ENCODE peak calls at places on chromosomes 16 and 17, in nine cellular contexts. One of them, this sample, is unnamed.

GRCh38 chr17:49337900-49338299 is 24.1 kb downstream of the ZNF652 start:
- DNase-seq in naive thymus-derived CD8-positive, alpha-beta T cell: no peak
- DNase-seq in non-pigmented ciliary epithelial cell: no peak
- DNase-seq in kidney glomerular epithelial cell: peak
- DNase-seq in HL-60: no peak
- DNase-seq in amniotic stem cell: no peak
- DNase-seq in activated T-helper 1 cell treated with anti-CD3 and anti-CD28 coated beads, Interleukin-2, amount 50 U/mL, for 16 hours: no peak
- DNase-seq in H1: no peak
- DNase-seq in pancreas: no peak
- DNase-seq in this sample: no peak

GRCh38 chr16:85188822-85189672 is 76.8 kb upstream of the CIBAR2 start:
- DNase-seq in naive thymus-derived CD8-positive, alpha-beta T cell: no peak
- DNase-seq in non-pigmented ciliary epithelial cell: no peak
- DNase-seq in kidney glomerular epithelial cell: no peak
- DNase-seq in HL-60: no peak
- DNase-seq in amniotic stem cell: no peak
- DNase-seq in activated T-helper 1 cell treated with anti-CD3 and anti-CD28 coated beads, Interleukin-2, amount 50 U/mL, for 16 hours: no peak
- DNase-seq in H1: no peak
- DNase-seq in pancreas: no peak
- DNase-seq in this sample: no peak

GRCh38 chr16:72400257-72401078 is 228.5 kb upstream of the PMFBP1 start:
- DNase-seq in naive thymus-derived CD8-positive, alpha-beta T cell: peak
- DNase-seq in non-pigmented ciliary epithelial cell: peak
- DNase-seq in kidney glomerular epithelial cell: peak
- DNase-seq in HL-60: peak
- DNase-seq in amniotic stem cell: peak
- DNase-seq in activated T-helper 1 cell treated with anti-CD3 and anti-CD28 coated beads, Interleukin-2, amount 50 U/mL, for 16 hours: no peak
- DNase-seq in H1: peak
- DNase-seq in pancreas: no peak
- DNase-seq in this sample: no peak

GRCh38 chr16:87254271-87254670 is 62.9 kb downstream of the C16orf95 start:
- DNase-seq in naive thymus-derived CD8-positive, alpha-beta T cell: no peak
- DNase-seq in non-pigmented ciliary epithelial cell: no peak
- DNase-seq in kidney glomerular epithelial cell: no peak
- DNase-seq in HL-60: no peak
- DNase-seq in amniotic stem cell: no peak
- DNase-seq in activated T-helper 1 cell treated with anti-CD3 and anti-CD28 coated beads, Interleukin-2, amount 50 U/mL, for 16 hours: no peak
- DNase-seq in H1: no peak
- DNase-seq in pancreas: no peak
- DNase-seq in this sample: no peak

GRCh38 chr16:29891525-29892457 is 7.6 kb downstream of the SEZ6L2 start:
- DNase-seq in naive thymus-derived CD8-positive, alpha-beta T cell: no peak
- DNase-seq in non-pigmented ciliary epithelial cell: no peak
- DNase-seq in kidney glomerular epithelial cell: no peak
- DNase-seq in HL-60: peak
- DNase-seq in amniotic stem cell: no peak
- DNase-seq in activated T-helper 1 cell treated with anti-CD3 and anti-CD28 coated beads, Interleukin-2, amount 50 U/mL, for 16 hours: no peak
- DNase-seq in H1: no peak
- DNase-seq in pancreas: no peak
- DNase-seq in this sample: no peak

GRCh38 chr16:3023669-3024478 is at the start of the genes HCFC1R1 and THOC6:
- DNase-seq in naive thymus-derived CD8-positive, alpha-beta T cell: peak
- DNase-seq in non-pigmented ciliary epithelial cell: peak
- DNase-seq in kidney glomerular epithelial cell: peak
- DNase-seq in HL-60: peak
- DNase-seq in amniotic stem cell: peak
- DNase-seq in activated T-helper 1 cell treated with anti-CD3 and anti-CD28 coated beads, Interleukin-2, amount 50 U/mL, for 16 hours: peak
- DNase-seq in H1: peak
- DNase-seq in pancreas: peak
- DNase-seq in this sample: peak

GRCh38 chr16:67883872-67884261 is 818 bp upstream of the NRN1L start:
- DNase-seq in naive thymus-derived CD8-positive, alpha-beta T cell: peak
- DNase-seq in non-pigmented ciliary epithelial cell: no peak
- DNase-seq in kidney glomerular epithelial cell: no peak
- DNase-seq in HL-60: peak
- DNase-seq in amniotic stem cell: no peak
- DNase-seq in activated T-helper 1 cell treated with anti-CD3 and anti-CD28 coated beads, Interleukin-2, amount 50 U/mL, for 16 hours: peak
- DNase-seq in H1: peak
- DNase-seq in pancreas: peak
- DNase-seq in this sample: no peak

GRCh38 chr16:66895697-66895995 is 15.3 kb downstream of the PDP2 start:
- DNase-seq in naive thymus-derived CD8-positive, alpha-beta T cell: no peak
- DNase-seq in non-pigmented ciliary epithelial cell: no peak
- DNase-seq in kidney glomerular epithelial cell: no peak
- DNase-seq in HL-60: no peak
- DNase-seq in amniotic stem cell: no peak
- DNase-seq in activated T-helper 1 cell treated with anti-CD3 and anti-CD28 coated beads, Interleukin-2, amount 50 U/mL, for 16 hours: no peak
- DNase-seq in H1: no peak
- DNase-seq in pancreas: no peak
- DNase-seq in this sample: no peak

GRCh38 chr17:17198281-17198680 is 7.9 kb downstream of the PLD6 start:
- DNase-seq in naive thymus-derived CD8-positive, alpha-beta T cell: no peak
- DNase-seq in non-pigmented ciliary epithelial cell: no peak
- DNase-seq in kidney glomerular epithelial cell: no peak
- DNase-seq in HL-60: no peak
- DNase-seq in amniotic stem cell: no peak
- DNase-seq in activated T-helper 1 cell treated with anti-CD3 and anti-CD28 coated beads, Interleukin-2, amount 50 U/mL, for 16 hours: no peak
- DNase-seq in H1: no peak
- DNase-seq in pancreas: no peak
- DNase-seq in this sample: no peak

GRCh38 chr17:1298616-1299015 is 19.2 kb downstream of the TRARG1 start:
- DNase-seq in naive thymus-derived CD8-positive, alpha-beta T cell: peak
- DNase-seq in non-pigmented ciliary epithelial cell: no peak
- DNase-seq in kidney glomerular epithelial cell: no peak
- DNase-seq in HL-60: no peak
- DNase-seq in amniotic stem cell: no peak
- DNase-seq in activated T-helper 1 cell treated with anti-CD3 and anti-CD28 coated beads, Interleukin-2, amount 50 U/mL, for 16 hours: peak
- DNase-seq in H1: peak
- DNase-seq in pancreas: no peak
- DNase-seq in this sample: no peak

GRCh38 chr17:19004601-19005441 is at the start of gene FAM83G:
- DNase-seq in naive thymus-derived CD8-positive, alpha-beta T cell: peak
- DNase-seq in non-pigmented ciliary epithelial cell: no peak
- DNase-seq in kidney glomerular epithelial cell: peak
- DNase-seq in HL-60: peak
- DNase-seq in amniotic stem cell: peak
- DNase-seq in activated T-helper 1 cell treated with anti-CD3 and anti-CD28 coated beads, Interleukin-2, amount 50 U/mL, for 16 hours: peak
- DNase-seq in H1: peak
- DNase-seq in pancreas: peak
- DNase-seq in this sample: no peak

GRCh38 chr16:85027968-85028637 is 508 bp downstream of the KIAA0513 start:
- DNase-seq in naive thymus-derived CD8-positive, alpha-beta T cell: peak
- DNase-seq in non-pigmented ciliary epithelial cell: no peak
- DNase-seq in kidney glomerular epithelial cell: no peak
- DNase-seq in HL-60: no peak
- DNase-seq in amniotic stem cell: no peak
- DNase-seq in activated T-helper 1 cell treated with anti-CD3 and anti-CD28 coated beads, Interleukin-2, amount 50 U/mL, for 16 hours: no peak
- DNase-seq in H1: no peak
- DNase-seq in pancreas: peak
- DNase-seq in this sample: no peak

GRCh38 chr17:5580367-5580766 is 3.9 kb downstream of the NLRP1 start:
- DNase-seq in naive thymus-derived CD8-positive, alpha-beta T cell: no peak
- DNase-seq in non-pigmented ciliary epithelial cell: no peak
- DNase-seq in kidney glomerular epithelial cell: no peak
- DNase-seq in HL-60: no peak
- DNase-seq in amniotic stem cell: no peak
- DNase-seq in activated T-helper 1 cell treated with anti-CD3 and anti-CD28 coated beads, Interleukin-2, amount 50 U/mL, for 16 hours: no peak
- DNase-seq in H1: no peak
- DNase-seq in pancreas: no peak
- DNase-seq in this sample: no peak

GRCh38 chr17:80265205-80266068 is 4.8 kb downstream of the RNF213 start:
- DNase-seq in naive thymus-derived CD8-positive, alpha-beta T cell: peak
- DNase-seq in non-pigmented ciliary epithelial cell: no peak
- DNase-seq in kidney glomerular epithelial cell: no peak
- DNase-seq in HL-60: no peak
- DNase-seq in amniotic stem cell: no peak
- DNase-seq in activated T-helper 1 cell treated with anti-CD3 and anti-CD28 coated beads, Interleukin-2, amount 50 U/mL, for 16 hours: peak
- DNase-seq in H1: no peak
- DNase-seq in pancreas: no peak
- DNase-seq in this sample: no peak

GRCh38 chr16:84246679-84247077 is 6.9 kb upstream of the KCNG4 start:
- DNase-seq in naive thymus-derived CD8-positive, alpha-beta T cell: no peak
- DNase-seq in non-pigmented ciliary epithelial cell: no peak
- DNase-seq in kidney glomerular epithelial cell: no peak
- DNase-seq in HL-60: no peak
- DNase-seq in amniotic stem cell: no peak
- DNase-seq in activated T-helper 1 cell treated with anti-CD3 and anti-CD28 coated beads, Interleukin-2, amount 50 U/mL, for 16 hours: no peak
- DNase-seq in H1: no peak
- DNase-seq in pancreas: no peak
- DNase-seq in this sample: no peak

GRCh38 chr16:85192736-85193493 is 80.6 kb upstream of the CIBAR2 start:
- DNase-seq in naive thymus-derived CD8-positive, alpha-beta T cell: no peak
- DNase-seq in non-pigmented ciliary epithelial cell: no peak
- DNase-seq in kidney glomerular epithelial cell: no peak
- DNase-seq in HL-60: no peak
- DNase-seq in amniotic stem cell: no peak
- DNase-seq in activated T-helper 1 cell treated with anti-CD3 and anti-CD28 coated beads, Interleukin-2, amount 50 U/mL, for 16 hours: no peak
- DNase-seq in H1: no peak
- DNase-seq in pancreas: no peak
- DNase-seq in this sample: no peak

GRCh38 chr17:82583720-82584234 is 64.2 kb downstream of the FOXK2 start:
- DNase-seq in naive thymus-derived CD8-positive, alpha-beta T cell: peak
- DNase-seq in non-pigmented ciliary epithelial cell: no peak
- DNase-seq in kidney glomerular epithelial cell: no peak
- DNase-seq in HL-60: no peak
- DNase-seq in amniotic stem cell: no peak
- DNase-seq in activated T-helper 1 cell treated with anti-CD3 and anti-CD28 coated beads, Interleukin-2, amount 50 U/mL, for 16 hours: no peak
- DNase-seq in H1: no peak
- DNase-seq in pancreas: no peak
- DNase-seq in this sample: no peak

GRCh38 chr16:28623172-28623711 is 13.4 kb upstream of the SULT1A1 start:
- DNase-seq in naive thymus-derived CD8-positive, alpha-beta T cell: peak
- DNase-seq in non-pigmented ciliary epithelial cell: no peak
- DNase-seq in kidney glomerular epithelial cell: no peak
- DNase-seq in HL-60: no peak
- DNase-seq in amniotic stem cell: no peak
- DNase-seq in activated T-helper 1 cell treated with anti-CD3 and anti-CD28 coated beads, Interleukin-2, amount 50 U/mL, for 16 hours: peak
- DNase-seq in H1: no peak
- DNase-seq in pancreas: peak
- DNase-seq in this sample: no peak

GRCh38 chr16:86718118-86718517 is 139.8 kb downstream of the FOXL1 start:
- DNase-seq in naive thymus-derived CD8-positive, alpha-beta T cell: no peak
- DNase-seq in non-pigmented ciliary epithelial cell: no peak
- DNase-seq in kidney glomerular epithelial cell: no peak
- DNase-seq in HL-60: no peak
- DNase-seq in amniotic stem cell: no peak
- DNase-seq in activated T-helper 1 cell treated with anti-CD3 and anti-CD28 coated beads, Interleukin-2, amount 50 U/mL, for 16 hours: no peak
- DNase-seq in H1: no peak
- DNase-seq in pancreas: no peak
- DNase-seq in this sample: peak

GRCh38 chr17:79620207-79621038 is 9.6 kb upstream of the RBFOX3 start:
- DNase-seq in naive thymus-derived CD8-positive, alpha-beta T cell: no peak
- DNase-seq in non-pigmented ciliary epithelial cell: no peak
- DNase-seq in kidney glomerular epithelial cell: no peak
- DNase-seq in HL-60: no peak
- DNase-seq in amniotic stem cell: no peak
- DNase-seq in activated T-helper 1 cell treated with anti-CD3 and anti-CD28 coated beads, Interleukin-2, amount 50 U/mL, for 16 hours: no peak
- DNase-seq in H1: peak
- DNase-seq in pancreas: peak
- DNase-seq in this sample: no peak

GRCh38 chr17:38728290-38728831 is 1.8 kb upstream of the CISD3 start:
- DNase-seq in naive thymus-derived CD8-positive, alpha-beta T cell: peak
- DNase-seq in non-pigmented ciliary epithelial cell: no peak
- DNase-seq in kidney glomerular epithelial cell: no peak
- DNase-seq in HL-60: peak
- DNase-seq in amniotic stem cell: no peak
- DNase-seq in activated T-helper 1 cell treated with anti-CD3 and anti-CD28 coated beads, Interleukin-2, amount 50 U/mL, for 16 hours: peak
- DNase-seq in H1: no peak
- DNase-seq in pancreas: peak
- DNase-seq in this sample: no peak

This sample was measured in epithelial cell of prostate.